ENCODE peak calls at places on chromosomes 6 and 20, in five cellular contexts. W is neural crest cell, E is GM13976, O is lower leg skin, D is lung. S is an unnamed sample.

GRCh38 chr6:88013015-88013414 is 34.6 kb upstream of the SPACA1 start:
- DNase-seq in E (no peak), O (no peak), D (no peak), W (no peak), S (no peak)

GRCh38 chr20:39112196-39112743 is 150.1 kb downstream of the DHX35 start:
- DNase-seq in O (no peak), E (peak; percentile 78), W (peak; percentile 59), D (no peak), S (peak; percentile 60)

GRCh38 chr20:25859649-25860530 is 163.2 kb upstream of the ZNF337 start:
- DNase-seq in W (peak; percentile 58), D (peak; percentile 65), E (peak; percentile 70), O (peak; percentile 43), S (no peak)

GRCh38 chr6:90100059-90100665 is 196.5 kb downstream of the BACH2 start:
- DNase-seq in E (no peak), W (no peak), D (no peak), O (no peak), S (no peak)

GRCh38 chr6:170288091-170288631 is 2.7 kb downstream of the DLL1 start:
- DNase-seq in O (no peak), E (no peak), W (no peak), D (no peak), S (no peak)

GRCh38 chr20:7348253-7348652 is 580.8 kb downstream of the BMP2 start:
- DNase-seq in D (no peak), W (no peak), E (no peak), O (no peak), S (no peak)

GRCh38 chr20:50425076-50425475 is 85.1 kb upstream of the PTPN1 start:
- DNase-seq in E (no peak), O (no peak), D (no peak), W (no peak), S (no peak)

GRCh38 chr6:168032383-168032760 is 34.9 kb downstream of the KIF25 start:
- DNase-seq in E (no peak), O (peak; percentile 12), D (no peak), W (no peak), S (no peak)

GRCh38 chr20:53034899-53035298 is 62.7 kb downstream of the TSHZ2 start:
- DNase-seq in E (no peak), O (no peak), D (no peak), W (no peak), S (no peak)

GRCh38 chr20:61373055-61373399 is 121.0 kb downstream of the CDH4 start:
- DNase-seq in O (no peak), E (no peak), W (no peak), D (no peak), S (no peak)

GRCh38 chr20:51871943-51872342 is 69.6 kb upstream of the SALL4 start:
- DNase-seq in O (no peak), D (no peak), E (no peak), W (no peak), S (no peak)

GRCh38 chr20:44756011-44756688 is 10.5 kb downstream of the KCNK15 start:
- DNase-seq in D (no peak), W (no peak), E (no peak), O (no peak), S (no peak)

GRCh38 chr6:12327391-12327790 is 37.2 kb downstream of the EDN1 start:
- DNase-seq in W (no peak), D (no peak), O (no peak), E (no peak), S (no peak)

GRCh38 chr20:11901127-11901526 is 16.6 kb upstream of the BTBD3 start:
- DNase-seq in O (no peak), E (no peak), D (no peak), W (no peak), S (no peak)

GRCh38 chr6:63923139-63923739 is 287.6 kb downstream of the PHF3 start:
- DNase-seq in O (no peak), D (no peak), E (peak; percentile 56), W (no peak), S (no peak)

GRCh38 chr20:3865152-3865886 is 18.7 kb downstream of the MAVS start:
- DNase-seq in W (no peak), E (no peak), D (no peak), O (no peak), S (no peak)

GRCh38 chr6:168650686-168651085 is 209.7 kb downstream of the SMOC2 start:
- DNase-seq in W (no peak), D (peak; percentile 50), O (no peak), E (no peak), S (no peak)

GRCh38 chr6:79762370-79762769 is 131.2 kb downstream of the SH3BGRL2 start:
- DNase-seq in O (no peak), D (no peak), W (no peak), E (no peak), S (no peak)

GRCh38 chr6:22605736-22606135 is 36.4 kb downstream of the HDGFL1 start:
- DNase-seq in W (no peak), E (no peak), D (no peak), O (no peak), S (no peak)

GRCh38 chr6:135166515-135166914 is 14.6 kb upstream of the MYB start:
- DNase-seq in O (no peak), E (no peak), D (no peak), W (no peak), S (no peak)

GRCh38 chr6:110125361-110125760 is 54.1 kb downstream of the WASF1 start:
- DNase-seq in O (no peak), E (no peak), D (no peak), W (no peak), S (no peak)

GRCh38 chr6:111033628-111034289 is 51.9 kb downstream of the RPF2 start:
- DNase-seq in D (no peak), E (no peak), W (no peak), O (no peak), S (no peak)

GRCh38 chr20:21809961-21810523 is 104.6 kb downstream of the PAX1 start:
- DNase-seq in O (no peak), D (no peak), E (no peak), W (no peak), S (no peak)

GRCh38 chr6:47456536-47456975 is 21.0 kb upstream of the CD2AP start:
- DNase-seq in D (no peak), E (no peak), W (no peak), O (no peak), S (no peak)

GRCh38 chr6:160139420-160139851 is 17.8 kb downstream of the SLC22A1 start:
- DNase-seq in W (no peak), O (peak; percentile 12), D (no peak), E (no peak), S (no peak)

GRCh38 chr6:62039602-62040001 is 246.4 kb downstream of the KHDRBS2 start:
- DNase-seq in W (no peak), D (no peak), O (no peak), E (no peak), S (no peak)
- TF ChIP-seq CTCF in W (no peak), D (no peak), O (no peak), E (no peak), S (no peak)

GRCh38 chr20:60037120-60037499 is 78.9 kb downstream of the CDH26 start:
- DNase-seq in W (no peak), E (no peak), D (no peak), O (no peak), S (no peak)
- TF ChIP-seq CTCF in W (no peak), E (no peak), D (no peak), O (no peak), S (no peak)

GRCh38 chr6:99868074-99868702 is 125.8 kb downstream of the MCHR2 start:
- DNase-seq in E (peak; percentile 46), W (peak; percentile 91), O (peak; percentile 59), D (peak; percentile 71), S (no peak)
- TF ChIP-seq CTCF in E (peak; percentile 80), W (peak; percentile 99), O (no peak), D (peak; percentile 59), S (peak; percentile 87)

GRCh38 chr6:13397359-13398080 is 69.2 kb upstream of the TBC1D7 start:
- DNase-seq in E (peak; percentile 73), D (no peak), W (no peak), O (no peak), S (no peak)
- TF ChIP-seq CTCF in E (no peak), D (no peak), W (peak; percentile 26), O (no peak), S (no peak)

GRCh38 chr6:17589402-17590116 is 10.5 kb upstream of the FAM8A1 start:
- DNase-seq in O (no peak), W (no peak), E (no peak), D (peak; percentile 54), S (no peak)
- TF ChIP-seq CTCF in O (no peak), W (no peak), E (no peak), D (no peak), S (peak; percentile 16)

DNA sequence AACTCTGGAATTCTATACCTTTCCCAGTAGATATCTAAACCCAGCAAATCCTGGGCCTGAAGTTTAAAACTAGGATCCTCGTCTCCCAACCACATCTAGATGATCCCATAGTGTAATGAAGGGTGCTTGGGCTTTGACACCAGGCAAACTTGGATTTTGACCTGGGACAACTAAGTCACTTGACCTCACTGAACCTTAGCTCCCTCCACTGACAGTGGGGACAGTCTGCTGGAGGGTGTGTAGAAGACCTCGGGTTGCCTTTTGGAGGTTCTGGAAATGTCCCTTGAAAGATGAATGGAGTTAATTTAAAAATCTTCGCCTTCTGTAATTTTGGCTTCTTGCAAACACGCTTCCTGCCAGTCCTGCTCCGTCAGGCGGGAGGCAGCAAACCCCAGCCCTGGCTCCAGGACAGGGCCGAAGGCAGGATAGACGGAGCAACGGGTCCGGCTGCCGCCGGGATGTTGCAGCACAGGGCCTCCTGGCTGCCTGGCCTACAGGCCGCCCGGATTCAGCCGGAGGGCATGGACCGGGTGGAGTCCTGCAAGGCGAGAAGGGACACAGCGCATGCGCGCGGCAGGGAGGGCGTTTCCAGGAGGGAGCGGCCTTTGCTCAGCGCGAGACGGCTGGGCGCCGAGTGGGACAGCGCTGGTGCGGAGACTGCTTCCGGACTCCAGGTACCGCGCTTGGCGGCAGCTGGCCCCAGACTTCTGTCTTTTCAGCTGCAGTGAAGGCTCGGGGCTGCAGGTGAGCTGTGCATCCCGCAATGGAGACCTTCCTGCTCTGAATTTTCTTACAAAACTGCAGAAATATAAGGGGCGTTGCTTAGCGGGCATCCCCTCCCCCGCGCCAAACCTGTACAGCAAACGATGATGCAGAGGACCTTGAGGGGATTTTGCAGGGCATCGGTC is at the start of gene TMEM14A:
- DNase-seq in W (peak; percentile 95), D (peak; percentile 96), O (peak; percentile 90), E (peak; percentile 96), S (peak; percentile 97)
- TF ChIP-seq CTCF in W (peak; percentile 29), D (no peak), O (no peak), E (no peak), S (no peak)